ENCODE peak calls at places on chromosome 22, in seven cellular contexts. A, P, L, J, B, G and C are unnamed samples.

GRCh38 chr22:42365942-42366660 is 66.1 kb downstream of the NFAM1 start:
- DNase-seq in P (no peak), B (no peak), J (no peak), G (peak), L (no peak), A (no peak), C (no peak)

GRCh38 chr22:38317237-38317994 is at the start of gene CSNK1E:
- DNase-seq in B (peak), J (peak), G (peak), L (no peak), A (peak), P (peak), C (peak)

GRCh38 chr22:40203568-40203967 is 25.8 kb downstream of the TNRC6B start:
- DNase-seq in L (no peak), A (no peak), B (no peak), J (no peak), G (no peak), P (peak), C (no peak)

GRCh38 chr22:21592422-21592821 is 24.9 kb downstream of the UBE2L3 start:
- DNase-seq in A (no peak), J (no peak), L (no peak), P (no peak), G (no peak), B (no peak), C (no peak)

GRCh38 chr22:38981005-38981658 is 1.0 kb upstream of the APOBEC3B start:
- DNase-seq in G (no peak), A (no peak), B (no peak), L (no peak), P (no peak), J (no peak), C (no peak)

GRCh38 chr22:48793949-48794348 is 1033.7 kb downstream of the BRD1 start:
- DNase-seq in B (no peak), J (peak), G (no peak), A (no peak), P (no peak), L (no peak), C (no peak)

GRCh38 chr22:49968831-49969661 is 8.5 kb downstream of the PIM3 start:
- DNase-seq in P (no peak), J (peak), G (no peak), L (no peak), B (peak), A (no peak), C (peak)

GRCh38 chr22:41687901-41688364 is 734 bp downstream of the SNU13 start:
- DNase-seq in G (peak), B (peak), L (no peak), J (peak), P (peak), A (no peak), C (no peak)

GRCh38 chr22:25841775-25842174 is 99.8 kb downstream of the MYO18B start:
- DNase-seq in A (no peak), G (no peak), P (no peak), J (no peak), B (no peak), L (no peak), C (no peak)

GRCh38 chr22:46149998-46150549 is at the start of gene PPARA:
- DNase-seq in L (peak), A (peak), J (peak), B (peak), P (peak), G (peak), C (peak)

GRCh38 chr22:27684856-27685255 is 116.7 kb downstream of the MN1 start:
- DNase-seq in G (no peak), B (no peak), A (no peak), J (no peak), P (no peak), L (no peak), C (no peak)

GRCh38 chr22:38284042-38284402 is 11.2 kb upstream of the TMEM184B start:
- DNase-seq in G (peak), J (no peak), A (no peak), B (no peak), L (no peak), P (no peak), C (no peak)

GRCh38 chr22:17781319-17782031 is 7.2 kb upstream of the BID start:
- DNase-seq in J (no peak), P (peak), B (no peak), L (no peak), G (no peak), A (no peak), C (no peak)

GRCh38 chr22:45886502-45886901 is 90.5 kb downstream of the WNT7B start:
- DNase-seq in A (no peak), B (no peak), P (no peak), L (no peak), G (no peak), J (no peak), C (no peak)

GRCh38 chr22:31951201-31952093 is 7.1 kb downstream of the YWHAH start:
- DNase-seq in P (no peak), G (no peak), J (no peak), A (no peak), L (no peak), B (no peak), C (no peak)

GRCh38 chr22:20905415-20906386 is 11.5 kb upstream of the CRKL start:
- DNase-seq in L (no peak), B (no peak), A (no peak), G (no peak), P (no peak), J (no peak), C (no peak)

GRCh38 chr22:44291265-44292006 is 21.3 kb downstream of the SHISAL1 start:
- DNase-seq in G (no peak), J (no peak), P (no peak), L (no peak), B (no peak), A (no peak), C (no peak)

GRCh38 chr22:45880091-45880651 is 96.8 kb downstream of the WNT7B start:
- DNase-seq in J (peak), L (no peak), P (no peak), A (no peak), G (no peak), B (peak), C (no peak)